ENCODE peak calls at places on chromosomes 3 and 15, in ten cellular contexts. V is neural crest cell; W is stimulated activated CD4-positive, alpha-beta T cell treated with anti-CD3 and anti-CD28 coated beads, Interleukin-15, amount 100 ng/mL, for 1 hour; K is T-helper 9 cell; G is NCI-H1105; D is GM12865; U is cerebellar nuclear complex; I is skeletal muscle cell; S is NB4; A is NAMALWA. J is an unnamed sample.
A peak's percentile ranks its signal among the peaks of the same experiment; 100 is the strongest.

GRCh38 chr3:38472342-38472741 is 18.7 kb downstream of the ACVR2B start:
- DNase-seq in V (no peak), W (no peak), K (no peak), G (no peak), D (no peak), U (no peak), I (no peak), S (no peak), A (no peak), J (no peak)

GRCh38 chr3:143731776-143732175 is 116.5 kb downstream of the SLC9A9 start:
- DNase-seq in V (no peak), W (no peak), K (no peak), G (no peak), D (no peak), U (peak; percentile 80), I (no peak), S (no peak), A (no peak), J (no peak)

GRCh38 chr3:49868951-49869454 is 703 bp downstream of the CAMKV start:
- DNase-seq in V (peak; percentile 21), W (no peak), K (no peak), G (no peak), D (no peak), U (no peak), I (no peak), S (peak; percentile 33), A (no peak), J (no peak)

GRCh38 chr15:75389791-75390382 is 21.5 kb upstream of the MAN2C1 start:
- DNase-seq in V (no peak), W (no peak), K (no peak), G (no peak), D (no peak), U (no peak), I (no peak), S (no peak), A (no peak), J (no peak)

GRCh38 chr3:32325957-32326356 is 65.7 kb upstream of the CMTM7 start:
- DNase-seq in V (no peak), W (no peak), K (no peak), G (no peak), D (no peak), U (peak; percentile 24), I (no peak), S (no peak), A (no peak), J (no peak)

GRCh38 chr3:79414035-79414434 is 353.8 kb downstream of the ROBO1 start:
- DNase-seq in V (no peak), W (no peak), K (no peak), G (no peak), D (no peak), U (no peak), I (no peak), S (no peak), A (no peak), J (no peak)

GRCh38 chr15:33852094-33852493 is 116.2 kb upstream of the CHRM5 start:
- DNase-seq in V (no peak), W (no peak), K (no peak), G (no peak), D (no peak), U (no peak), I (no peak), S (no peak), A (no peak), J (no peak)

GRCh38 chr15:43911235-43911661 is 84.4 kb downstream of the WDR76 start:
- DNase-seq in V (no peak), W (no peak), K (no peak), G (no peak), D (no peak), U (no peak), I (peak; percentile 99), S (no peak), A (no peak), J (peak; percentile 65)

GRCh38 chr3:122094125-122094524 is 39.0 kb downstream of the CD86 start:
- DNase-seq in V (no peak), W (no peak), K (no peak), G (no peak), D (peak; percentile 83), U (no peak), I (no peak), S (no peak), A (no peak), J (no peak)

GRCh38 chr3:14834121-14834520 is 15.4 kb downstream of the FGD5 start:
- DNase-seq in V (no peak), W (no peak), K (no peak), G (no peak), D (no peak), U (no peak), I (no peak), S (no peak), A (no peak), J (no peak)

GRCh38 chr15:41585140-41586047 is 26.4 kb downstream of the TYRO3 start:
- DNase-seq in V (peak; percentile 47), W (no peak), K (peak; percentile 19), G (no peak), D (no peak), U (no peak), I (no peak), S (peak; percentile 27), A (no peak), J (peak; percentile 49)

GRCh38 chr3:29022976-29023375 is 257.9 kb upstream of the RBMS3 start:
- DNase-seq in V (no peak), W (no peak), K (no peak), G (no peak), D (no peak), U (no peak), I (no peak), S (no peak), A (no peak), J (no peak)

GRCh38 chr3:107117922-107118576 is 259.2 kb upstream of the CCDC54 start:
- DNase-seq in V (peak; percentile 32), W (no peak), K (no peak), G (peak; percentile 65), D (peak; percentile 55), U (no peak), I (peak; percentile 64), S (peak; percentile 58), A (peak; percentile 72), J (peak; percentile 26)

GRCh38 chr15:66390670-66391069 is 4.0 kb downstream of the MAP2K1 start:
- DNase-seq in V (no peak), W (no peak), K (no peak), G (no peak), D (peak; percentile 83), U (no peak), I (no peak), S (peak; percentile 88), A (peak; percentile 71), J (peak; percentile 92)

GRCh38 chr3:194779729-194780224 is 94.1 kb downstream of the FAM43A start:
- DNase-seq in V (no peak), W (no peak), K (no peak), G (no peak), D (no peak), U (no peak), I (no peak), S (peak; percentile 40), A (no peak), J (no peak)

GRCh38 chr3:17243616-17244015 is 358.9 kb downstream of the PLCL2 start:
- DNase-seq in V (no peak), W (no peak), K (no peak), G (no peak), D (no peak), U (no peak), I (no peak), S (no peak), A (no peak), J (no peak)

GRCh38 chr15:101207867-101208288 is 44.0 kb downstream of the CHSY1 start:
- DNase-seq in V (no peak), W (no peak), K (no peak), G (no peak), D (no peak), U (no peak), I (no peak), S (peak; percentile 95), A (no peak), J (peak; percentile 97)

GRCh38 chr3:134373278-134373941 is 837 bp downstream of the AMOTL2 start:
- DNase-seq in V (peak; percentile 75), W (no peak), K (no peak), G (peak; percentile 68), D (no peak), U (peak; percentile 63), I (peak; percentile 67), S (no peak), A (no peak), J (no peak)

GRCh38 chr3:167814441-167814951 is 79.0 kb downstream of the SERPINI1 start:
- DNase-seq in V (no peak), W (no peak), K (no peak), G (no peak), D (no peak), U (peak; percentile 69), I (peak; percentile 21), S (no peak), A (no peak), J (peak; percentile 5)

GRCh38 chr15:33160581-33161165 is 33.8 kb downstream of the FMN1 start:
- DNase-seq in V (no peak), W (no peak), K (no peak), G (no peak), D (no peak), U (no peak), I (no peak), S (no peak), A (no peak), J (no peak)

GRCh38 chr3:134711284-134711683 is 60.5 kb upstream of the KY start:
- DNase-seq in V (no peak), W (no peak), K (no peak), G (no peak), D (no peak), U (no peak), I (no peak), S (peak; percentile 8), A (no peak), J (no peak)

GRCh38 chr3:45659661-45660566 is 29.3 kb upstream of the SACM1L start:
- DNase-seq in V (peak; percentile 73), W (no peak), K (peak; percentile 41), G (peak; percentile 7), D (no peak), U (peak; percentile 17), I (no peak), S (peak; percentile 46), A (peak; percentile 52), J (peak; percentile 21)

GRCh38 chr15:73935547-73935946 is 9.3 kb downstream of the LOXL1 start:
- DNase-seq in V (no peak), W (no peak), K (no peak), G (no peak), D (no peak), U (no peak), I (no peak), S (peak; percentile 79), A (no peak), J (no peak)

GRCh38 chr15:77038312-77039216 is 32.3 kb downstream of the TSPAN3 start:
- DNase-seq in V (no peak), W (no peak), K (no peak), G (no peak), D (no peak), U (no peak), I (no peak), S (no peak), A (no peak), J (no peak)